ENCODE peak calls at places on chromosomes 11 and 22, in eight cellular contexts. I is lower lobe of right lung, P is foreskin fibroblast, V is iPS DF 6.9, K is fibroblast of villous mesenchyme, C is bronchial epithelial cell, J is LNCaP clone FGC, E is stomach. T is an unnamed sample.

GRCh38 chr11:4610258-4610935 is 2.4 kb upstream of the TRIM68 start:
- DNase-seq in I (no peak), P (peak), V (no peak), K (peak), C (no peak), J (no peak), E (no peak), T (no peak)

GRCh38 chr11:12007769-12008737 is at the start of gene DKK3:
- DNase-seq in I (no peak), P (peak), V (no peak), K (peak), C (peak), J (no peak), E (no peak), T (no peak)

GRCh38 chr22:27879923-27880322 is 39.1 kb downstream of the PITPNB start:
- DNase-seq in I (no peak), P (peak), V (peak), K (no peak), C (peak), J (no peak), E (no peak), T (peak)

GRCh38 chr11:97989121-97989520 is 1031.6 kb upstream of the CNTN5 start:
- DNase-seq in I (no peak), P (no peak), V (no peak), K (no peak), C (no peak), J (no peak), E (no peak), T (no peak)

GRCh38 chr11:116641561-116642045 is 131.2 kb downstream of the BUD13 start:
- DNase-seq in I (peak), P (no peak), V (peak), K (peak), C (peak), J (no peak), E (peak), T (peak)

GRCh38 chr11:95147364-95147905 is 57.8 kb downstream of the ENDOD1 start:
- DNase-seq in I (no peak), P (peak), V (no peak), K (peak), C (peak), J (peak), E (no peak), T (peak)

GRCh38 chr22:29300807-29301601 is 5.4 kb upstream of the GAS2L1 start:
- DNase-seq in I (no peak), P (no peak), V (no peak), K (no peak), C (no peak), J (no peak), E (no peak), T (no peak)

GRCh38 chr11:121466063-121466794 is 13.5 kb upstream of the SORL1-AS1 start:
- DNase-seq in I (peak), P (peak), V (peak), K (peak), C (peak), J (peak), E (peak), T (peak)

GRCh38 chr11:83681045-83681781 is 395.0 kb upstream of the CCDC90B start:
- DNase-seq in I (no peak), P (no peak), V (no peak), K (no peak), C (no peak), J (peak), E (no peak), T (no peak)

GRCh38 chr11:69939551-69940245 is 120.5 kb upstream of the FGF3 start:
- DNase-seq in I (peak), P (no peak), V (no peak), K (peak), C (no peak), J (no peak), E (peak), T (no peak)

GRCh38 chr11:17026487-17027082 is 12.4 kb upstream of the PLEKHA7 start:
- DNase-seq in I (no peak), P (no peak), V (no peak), K (no peak), C (no peak), J (no peak), E (no peak), T (no peak)

GRCh38 chr11:78008174-78008573 is 13.7 kb upstream of the INTS4 start:
- DNase-seq in I (no peak), P (no peak), V (no peak), K (no peak), C (no peak), J (no peak), E (no peak), T (no peak)

GRCh38 chr22:23129149-23129548 is 12.6 kb downstream of the RSPH14 start:
- DNase-seq in I (no peak), P (no peak), V (no peak), K (no peak), C (no peak), J (no peak), E (no peak), T (no peak)

GRCh38 chr11:128530119-128531091 is 57.0 kb downstream of the ETS1 start:
- DNase-seq in I (no peak), P (peak), V (no peak), K (peak), C (peak), J (no peak), E (peak), T (peak)

GRCh38 chr11:10625281-10625981 is 57.0 kb upstream of the LYVE1 start:
- DNase-seq in I (no peak), P (no peak), V (no peak), K (no peak), C (no peak), J (no peak), E (no peak), T (no peak)

GRCh38 chr22:19970479-19971275 is 29.1 kb upstream of the TXNRD2 start:
- DNase-seq in I (peak), P (peak), V (peak), K (peak), C (peak), J (no peak), E (peak), T (peak)

GRCh38 chr22:49747130-49747529 is 80.5 kb downstream of the BRD1 start:
- DNase-seq in I (no peak), P (no peak), V (no peak), K (no peak), C (no peak), J (no peak), E (no peak), T (no peak)

GRCh38 chr11:2534131-2534956 is 89.5 kb downstream of the KCNQ1 start:
- DNase-seq in I (no peak), P (no peak), V (no peak), K (no peak), C (peak), J (no peak), E (no peak), T (peak)

GRCh38 chr11:74819400-74819799 is 70.8 kb downstream of the RNF169 start:
- DNase-seq in I (no peak), P (peak), V (no peak), K (peak), C (no peak), J (no peak), E (no peak), T (no peak)

GRCh38 chr22:38124236-38124974 is 13.9 kb upstream of the BAIAP2L2 start:
- DNase-seq in I (no peak), P (no peak), V (no peak), K (no peak), C (peak), J (no peak), E (no peak), T (no peak)

GRCh38 chr11:84437129-84438123 is 1151.3 kb upstream of the CCDC90B start:
- DNase-seq in I (peak), P (peak), V (peak), K (no peak), C (peak), J (peak), E (peak), T (peak)

GRCh38 chr11:70089631-70090030 is 11.5 kb downstream of the ANO1 start:
- DNase-seq in I (no peak), P (no peak), V (no peak), K (no peak), C (no peak), J (no peak), E (no peak), T (no peak)

GRCh38 chr22:37206118-37206840 is 6.0 kb downstream of the SSTR3 start:
- DNase-seq in I (peak), P (no peak), V (no peak), K (no peak), C (no peak), J (no peak), E (no peak), T (no peak)

GRCh38 chr22:31346733-31347250 is 646 bp upstream of the PATZ1 start:
- DNase-seq in I (peak), P (peak), V (no peak), K (peak), C (no peak), J (no peak), E (peak), T (peak)

GRCh38 chr11:85766801-85767200 is 44.1 kb downstream of the SYTL2 start:
- DNase-seq in I (no peak), P (peak), V (no peak), K (peak), C (no peak), J (no peak), E (no peak), T (no peak)

GRCh38 chr11:67698247-67698646 is 23.8 kb upstream of the ALDH3B2 start:
- DNase-seq in I (no peak), P (peak), V (no peak), K (no peak), C (no peak), J (no peak), E (no peak), T (no peak)

GRCh38 chr11:126061707-126062678 is 673 bp downstream of the CDON start:
- DNase-seq in I (no peak), P (peak), V (no peak), K (peak), C (peak), J (no peak), E (no peak), T (peak)

GRCh38 chr11:70317576-70318305 is 47.3 kb downstream of the PPFIA1 start:
- DNase-seq in I (no peak), P (no peak), V (no peak), K (no peak), C (no peak), J (no peak), E (no peak), T (no peak)

GRCh38 chr22:20239951-20240773 is 28.0 kb downstream of the RTN4R start:
- DNase-seq in I (no peak), P (peak), V (no peak), K (peak), C (no peak), J (no peak), E (no peak), T (no peak)

GRCh38 chr11:60993611-60994010 is 22.1 kb downstream of the CD6 start:
- DNase-seq in I (no peak), P (no peak), V (no peak), K (no peak), C (no peak), J (no peak), E (no peak), T (no peak)

GRCh38 chr11:65448074-65448417 is 25.4 kb downstream of the NEAT1 start:
- DNase-seq in I (no peak), P (peak), V (no peak), K (peak), C (no peak), J (no peak), E (no peak), T (no peak)

DNA sequence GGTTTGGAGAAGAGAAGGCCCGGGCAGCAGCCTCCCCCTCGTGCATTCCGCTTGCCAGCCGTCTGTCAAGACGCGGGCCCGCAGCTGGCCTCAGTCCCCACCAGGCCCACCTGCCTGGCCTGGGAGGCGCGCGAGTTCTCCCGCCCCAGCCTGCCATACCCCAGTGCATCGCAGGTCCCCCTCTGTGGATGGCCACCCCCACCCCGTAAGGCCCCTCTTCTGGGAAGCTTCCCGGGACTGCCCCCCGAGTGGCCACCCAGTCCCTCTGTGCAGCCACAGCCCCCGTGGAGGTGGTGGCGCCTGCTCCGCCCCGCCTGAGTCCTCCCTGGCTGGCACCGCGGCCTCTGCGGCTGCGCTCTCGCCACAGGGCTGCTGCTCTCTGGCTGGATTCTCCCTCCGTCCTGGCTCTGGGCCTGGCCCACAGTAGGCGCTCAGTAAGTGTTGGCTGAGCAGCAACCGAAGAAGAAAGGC is 74.0 kb upstream of the TCF20 start:
- DNase-seq in I (no peak), P (peak), V (no peak), K (no peak), C (no peak), J (no peak), E (peak), T (no peak)
- H3K4me3 ChIP-seq in I (peak), P (no peak), V (peak), K (no peak), C (peak), J (no peak), E (peak), T (peak)

GRCh38 chr22:39244073-39244495 is 698 bp downstream of the PDGFB start:
- DNase-seq in I (no peak), P (no peak), V (no peak), K (no peak), C (no peak), J (no peak), E (no peak), T (no peak)
- H3K4me3 ChIP-seq in I (peak), P (no peak), V (peak), K (peak), C (peak), J (peak), E (peak), T (peak)

GRCh38 chr11:18699269-18699596 is 654 bp downstream of the TMEM86A start:
- DNase-seq in I (no peak), P (peak), V (no peak), K (no peak), C (no peak), J (no peak), E (no peak), T (no peak)

GRCh38 chr11:18700872-18701271 is 2.3 kb downstream of the TMEM86A start:
- DNase-seq in I (no peak), P (no peak), V (no peak), K (no peak), C (no peak), J (no peak), E (no peak), T (no peak)

GRCh38 chr11:18698341-18699268 is at the start of gene TMEM86A:
- DNase-seq in I (peak), P (peak), V (peak), K (peak), C (peak), J (peak), E (peak), T (peak)

GRCh38 chr11:18700375-18700774 is 1.8 kb downstream of the TMEM86A start:
- DNase-seq in I (no peak), P (no peak), V (no peak), K (no peak), C (peak), J (no peak), E (no peak), T (peak)

DNA sequence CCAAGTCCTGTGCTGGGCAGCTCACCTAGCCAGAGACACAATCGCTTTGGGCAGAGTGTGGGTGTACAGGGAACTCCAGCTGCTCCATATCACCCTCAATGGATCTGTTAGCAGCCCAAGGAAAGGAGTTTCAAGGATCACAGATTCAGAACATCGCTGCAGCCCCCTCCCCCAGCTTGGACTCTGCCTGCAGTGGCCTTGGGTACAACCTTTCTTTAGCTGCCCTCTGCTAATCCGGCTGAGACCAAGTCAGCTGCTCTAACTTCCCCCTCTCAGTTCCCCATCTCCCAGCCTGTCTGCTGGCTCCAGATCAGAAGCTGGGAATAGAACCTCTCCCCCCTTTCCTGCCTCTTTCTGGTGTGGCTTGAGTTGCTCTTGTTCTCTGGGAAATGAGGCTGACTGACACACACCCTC is 1.3 kb downstream of the TMEM86A start:
- DNase-seq in I (peak), P (no peak), V (no peak), K (no peak), C (no peak), J (no peak), E (no peak), T (no peak)
- H3K4me3 ChIP-seq in I (peak), P (no peak), V (no peak), K (no peak), C (no peak), J (no peak), E (peak), T (peak)

GRCh38 chr11:8913961-8914660 is 3.1 kb downstream of the AKIP1 start:
- DNase-seq in I (no peak), P (peak), V (no peak), K (peak), C (peak), J (no peak), E (no peak), T (peak)
- H3K4me3 ChIP-seq in I (peak), P (peak), V (no peak), K (peak), C (no peak), J (no peak), E (peak), T (peak)

T was measured in PC-3.